ENCODE peak calls at places on chromosomes 5 and 9, in eight cellular contexts. One of them, this sample, is unnamed.

GRCh38 chr5:158436271-158437065 is 577.5 kb upstream of the CLINT1 start:
- DNase-seq in AG09319: no peak
- DNase-seq in neural crest cell: no peak
- DNase-seq in LNCaP clone FGC: no peak
- DNase-seq in T1000: no peak
- DNase-seq in LHCN-M2: no peak
- DNase-seq in activated effector memory CD4-positive, alpha-beta T cell treated with anti-CD3 and anti-CD28 coated beads, Interleukin-2, amount 50 U/mL, for 16 hours: no peak
- DNase-seq in WTC11: no peak
- DNase-seq in this sample: no peak

GRCh38 chr9:129988607-129989361 is 54.2 kb downstream of the FNBP1 start:
- DNase-seq in T1000: no peak
- DNase-seq in activated effector memory CD4-positive, alpha-beta T cell treated with anti-CD3 and anti-CD28 coated beads, Interleukin-2, amount 50 U/mL, for 16 hours: peak
- DNase-seq in AG09319: no peak
- DNase-seq in LNCaP clone FGC: no peak
- DNase-seq in neural crest cell: no peak
- DNase-seq in WTC11: no peak
- DNase-seq in LHCN-M2: no peak
- DNase-seq in this sample: no peak

GRCh38 chr5:52922384-52922783 is 66.8 kb upstream of the ITGA2 start:
- DNase-seq in neural crest cell: no peak
- DNase-seq in T1000: peak
- DNase-seq in WTC11: no peak
- DNase-seq in AG09319: peak
- DNase-seq in activated effector memory CD4-positive, alpha-beta T cell treated with anti-CD3 and anti-CD28 coated beads, Interleukin-2, amount 50 U/mL, for 16 hours: no peak
- DNase-seq in LNCaP clone FGC: peak
- DNase-seq in LHCN-M2: peak
- DNase-seq in this sample: no peak

GRCh38 chr9:72459308-72459707 is 62.1 kb upstream of the TMC1 start:
- DNase-seq in activated effector memory CD4-positive, alpha-beta T cell treated with anti-CD3 and anti-CD28 coated beads, Interleukin-2, amount 50 U/mL, for 16 hours: no peak
- DNase-seq in T1000: no peak
- DNase-seq in neural crest cell: peak
- DNase-seq in AG09319: no peak
- DNase-seq in WTC11: no peak
- DNase-seq in LHCN-M2: no peak
- DNase-seq in LNCaP clone FGC: no peak
- DNase-seq in this sample: no peak

GRCh38 chr5:118687085-118687484 is 301.3 kb downstream of the DTWD2 start:
- DNase-seq in LHCN-M2: no peak
- DNase-seq in AG09319: no peak
- DNase-seq in activated effector memory CD4-positive, alpha-beta T cell treated with anti-CD3 and anti-CD28 coated beads, Interleukin-2, amount 50 U/mL, for 16 hours: no peak
- DNase-seq in LNCaP clone FGC: no peak
- DNase-seq in neural crest cell: no peak
- DNase-seq in T1000: no peak
- DNase-seq in WTC11: no peak
- DNase-seq in this sample: no peak

GRCh38 chr5:95449460-95449859 is 58.3 kb downstream of the FAM81B start:
- DNase-seq in T1000: no peak
- DNase-seq in AG09319: no peak
- DNase-seq in LNCaP clone FGC: no peak
- DNase-seq in LHCN-M2: peak
- DNase-seq in activated effector memory CD4-positive, alpha-beta T cell treated with anti-CD3 and anti-CD28 coated beads, Interleukin-2, amount 50 U/mL, for 16 hours: no peak
- DNase-seq in neural crest cell: no peak
- DNase-seq in WTC11: no peak
- DNase-seq in this sample: no peak

GRCh38 chr9:122562134-122562760 is 9.3 kb downstream of the OR1N2 start:
- DNase-seq in LNCaP clone FGC: no peak
- DNase-seq in LHCN-M2: no peak
- DNase-seq in neural crest cell: no peak
- DNase-seq in AG09319: no peak
- DNase-seq in activated effector memory CD4-positive, alpha-beta T cell treated with anti-CD3 and anti-CD28 coated beads, Interleukin-2, amount 50 U/mL, for 16 hours: no peak
- DNase-seq in WTC11: peak
- DNase-seq in T1000: no peak
- DNase-seq in this sample: no peak

GRCh38 chr5:132680780-132681475 is 7.1 kb downstream of the IL4 start:
- DNase-seq in LHCN-M2: no peak
- DNase-seq in T1000: no peak
- DNase-seq in neural crest cell: no peak
- DNase-seq in LNCaP clone FGC: no peak
- DNase-seq in activated effector memory CD4-positive, alpha-beta T cell treated with anti-CD3 and anti-CD28 coated beads, Interleukin-2, amount 50 U/mL, for 16 hours: no peak
- DNase-seq in WTC11: no peak
- DNase-seq in AG09319: no peak
- DNase-seq in this sample: no peak

GRCh38 chr9:92393686-92394085 is 10.7 kb downstream of the OGN start:
- DNase-seq in neural crest cell: no peak
- DNase-seq in activated effector memory CD4-positive, alpha-beta T cell treated with anti-CD3 and anti-CD28 coated beads, Interleukin-2, amount 50 U/mL, for 16 hours: no peak
- DNase-seq in T1000: no peak
- DNase-seq in WTC11: no peak
- DNase-seq in AG09319: no peak
- DNase-seq in LNCaP clone FGC: peak
- DNase-seq in LHCN-M2: no peak
- DNase-seq in this sample: no peak

GRCh38 chr5:138724470-138725146 is 28.6 kb upstream of the CTNNA1 start:
- DNase-seq in activated effector memory CD4-positive, alpha-beta T cell treated with anti-CD3 and anti-CD28 coated beads, Interleukin-2, amount 50 U/mL, for 16 hours: no peak
- DNase-seq in neural crest cell: no peak
- DNase-seq in AG09319: no peak
- DNase-seq in WTC11: peak
- DNase-seq in T1000: peak
- DNase-seq in LHCN-M2: peak
- DNase-seq in LNCaP clone FGC: no peak
- DNase-seq in this sample: no peak

GRCh38 chr5:395156-395920 is 47.6 kb upstream of the EXOC3 start:
- DNase-seq in T1000: no peak
- DNase-seq in LHCN-M2: peak
- DNase-seq in AG09319: peak
- DNase-seq in LNCaP clone FGC: no peak
- DNase-seq in activated effector memory CD4-positive, alpha-beta T cell treated with anti-CD3 and anti-CD28 coated beads, Interleukin-2, amount 50 U/mL, for 16 hours: peak
- DNase-seq in WTC11: no peak
- DNase-seq in neural crest cell: no peak
- DNase-seq in this sample: no peak

GRCh38 chr9:120710110-120710981 is 3.9 kb downstream of the MEGF9 start:
- DNase-seq in LHCN-M2: peak
- DNase-seq in T1000: no peak
- DNase-seq in activated effector memory CD4-positive, alpha-beta T cell treated with anti-CD3 and anti-CD28 coated beads, Interleukin-2, amount 50 U/mL, for 16 hours: peak
- DNase-seq in WTC11: no peak
- DNase-seq in LNCaP clone FGC: no peak
- DNase-seq in neural crest cell: no peak
- DNase-seq in AG09319: peak
- DNase-seq in this sample: no peak

GRCh38 chr9:99822096-99822595 is 461 bp downstream of the NR4A3 start:
- DNase-seq in LNCaP clone FGC: no peak
- DNase-seq in activated effector memory CD4-positive, alpha-beta T cell treated with anti-CD3 and anti-CD28 coated beads, Interleukin-2, amount 50 U/mL, for 16 hours: no peak
- DNase-seq in neural crest cell: no peak
- DNase-seq in AG09319: no peak
- DNase-seq in WTC11: no peak
- DNase-seq in T1000: no peak
- DNase-seq in LHCN-M2: peak
- DNase-seq in this sample: no peak

GRCh38 chr5:113147537-113147936 is 170.9 kb downstream of the DCP2 start:
- DNase-seq in LHCN-M2: no peak
- DNase-seq in T1000: no peak
- DNase-seq in LNCaP clone FGC: no peak
- DNase-seq in AG09319: no peak
- DNase-seq in WTC11: no peak
- DNase-seq in neural crest cell: no peak
- DNase-seq in activated effector memory CD4-positive, alpha-beta T cell treated with anti-CD3 and anti-CD28 coated beads, Interleukin-2, amount 50 U/mL, for 16 hours: no peak
- DNase-seq in this sample: no peak

GRCh38 chr9:127973169-127974001 is 7.4 kb downstream of the EEIG1 start:
- DNase-seq in LHCN-M2: no peak
- DNase-seq in LNCaP clone FGC: no peak
- DNase-seq in T1000: no peak
- DNase-seq in neural crest cell: no peak
- DNase-seq in AG09319: no peak
- DNase-seq in activated effector memory CD4-positive, alpha-beta T cell treated with anti-CD3 and anti-CD28 coated beads, Interleukin-2, amount 50 U/mL, for 16 hours: no peak
- DNase-seq in WTC11: no peak
- DNase-seq in this sample: no peak

GRCh38 chr5:73115399-73116051 is 4.8 kb upstream of the TMEM171 start:
- DNase-seq in activated effector memory CD4-positive, alpha-beta T cell treated with anti-CD3 and anti-CD28 coated beads, Interleukin-2, amount 50 U/mL, for 16 hours: no peak
- DNase-seq in LNCaP clone FGC: no peak
- DNase-seq in LHCN-M2: peak
- DNase-seq in AG09319: peak
- DNase-seq in T1000: peak
- DNase-seq in neural crest cell: no peak
- DNase-seq in WTC11: no peak
- DNase-seq in this sample: no peak

GRCh38 chr5:139677404-139678282 is 29.5 kb downstream of the CXXC5 start:
- DNase-seq in LNCaP clone FGC: no peak
- DNase-seq in AG09319: no peak
- DNase-seq in T1000: no peak
- DNase-seq in activated effector memory CD4-positive, alpha-beta T cell treated with anti-CD3 and anti-CD28 coated beads, Interleukin-2, amount 50 U/mL, for 16 hours: no peak
- DNase-seq in neural crest cell: peak
- DNase-seq in WTC11: peak
- DNase-seq in LHCN-M2: no peak
- DNase-seq in this sample: peak

GRCh38 chr5:96128204-96128864 is 166.7 kb upstream of the ELL2 start:
- DNase-seq in WTC11: no peak
- DNase-seq in neural crest cell: no peak
- DNase-seq in LHCN-M2: no peak
- DNase-seq in AG09319: no peak
- DNase-seq in activated effector memory CD4-positive, alpha-beta T cell treated with anti-CD3 and anti-CD28 coated beads, Interleukin-2, amount 50 U/mL, for 16 hours: no peak
- DNase-seq in T1000: no peak
- DNase-seq in LNCaP clone FGC: no peak
- DNase-seq in this sample: no peak

GRCh38 chr9:6147847-6148246 is 67.8 kb upstream of the IL33 start:
- DNase-seq in activated effector memory CD4-positive, alpha-beta T cell treated with anti-CD3 and anti-CD28 coated beads, Interleukin-2, amount 50 U/mL, for 16 hours: no peak
- DNase-seq in T1000: no peak
- DNase-seq in LHCN-M2: peak
- DNase-seq in WTC11: no peak
- DNase-seq in LNCaP clone FGC: no peak
- DNase-seq in neural crest cell: no peak
- DNase-seq in AG09319: no peak
- DNase-seq in this sample: no peak

GRCh38 chr5:135296900-135297816 is 101.9 kb downstream of the MACROH2A1 start:
- DNase-seq in neural crest cell: no peak
- DNase-seq in LHCN-M2: no peak
- DNase-seq in AG09319: no peak
- DNase-seq in activated effector memory CD4-positive, alpha-beta T cell treated with anti-CD3 and anti-CD28 coated beads, Interleukin-2, amount 50 U/mL, for 16 hours: no peak
- DNase-seq in T1000: no peak
- DNase-seq in WTC11: no peak
- DNase-seq in LNCaP clone FGC: no peak
- DNase-seq in this sample: no peak

GRCh38 chr9:129142536-129142935 is 31.3 kb downstream of the PTPA start:
- DNase-seq in LHCN-M2: no peak
- DNase-seq in LNCaP clone FGC: no peak
- DNase-seq in neural crest cell: no peak
- DNase-seq in activated effector memory CD4-positive, alpha-beta T cell treated with anti-CD3 and anti-CD28 coated beads, Interleukin-2, amount 50 U/mL, for 16 hours: no peak
- DNase-seq in WTC11: no peak
- DNase-seq in T1000: no peak
- DNase-seq in AG09319: no peak
- DNase-seq in this sample: no peak

GRCh38 chr5:3596261-3596825 is 711 bp downstream of the IRX1 start:
- DNase-seq in WTC11: peak
- DNase-seq in LNCaP clone FGC: no peak
- DNase-seq in LHCN-M2: no peak
- DNase-seq in neural crest cell: no peak
- DNase-seq in activated effector memory CD4-positive, alpha-beta T cell treated with anti-CD3 and anti-CD28 coated beads, Interleukin-2, amount 50 U/mL, for 16 hours: no peak
- DNase-seq in T1000: no peak
- DNase-seq in AG09319: no peak
- DNase-seq in this sample: no peak

GRCh38 chr9:86080112-86080579 is 19.2 kb downstream of the GOLM1 start:
- DNase-seq in activated effector memory CD4-positive, alpha-beta T cell treated with anti-CD3 and anti-CD28 coated beads, Interleukin-2, amount 50 U/mL, for 16 hours: no peak
- DNase-seq in LHCN-M2: no peak
- DNase-seq in LNCaP clone FGC: no peak
- DNase-seq in WTC11: no peak
- DNase-seq in AG09319: no peak
- DNase-seq in T1000: no peak
- DNase-seq in neural crest cell: no peak
- DNase-seq in this sample: no peak

GRCh38 chr5:45060686-45061085 is 251.9 kb downstream of the MRPS30 start:
- DNase-seq in T1000: no peak
- DNase-seq in neural crest cell: no peak
- DNase-seq in LNCaP clone FGC: no peak
- DNase-seq in activated effector memory CD4-positive, alpha-beta T cell treated with anti-CD3 and anti-CD28 coated beads, Interleukin-2, amount 50 U/mL, for 16 hours: no peak
- DNase-seq in WTC11: no peak
- DNase-seq in AG09319: no peak
- DNase-seq in LHCN-M2: no peak
- DNase-seq in this sample: no peak

GRCh38 chr5:67770431-67771025 is 445.0 kb upstream of the PIK3R1 start:
- DNase-seq in activated effector memory CD4-positive, alpha-beta T cell treated with anti-CD3 and anti-CD28 coated beads, Interleukin-2, amount 50 U/mL, for 16 hours: no peak
- DNase-seq in neural crest cell: no peak
- DNase-seq in LHCN-M2: no peak
- DNase-seq in LNCaP clone FGC: no peak
- DNase-seq in WTC11: no peak
- DNase-seq in T1000: no peak
- DNase-seq in AG09319: no peak
- DNase-seq in this sample: no peak

GRCh38 chr5:91341159-91341558 is 42.0 kb downstream of the ARRDC3 start:
- DNase-seq in WTC11: no peak
- DNase-seq in LHCN-M2: no peak
- DNase-seq in AG09319: no peak
- DNase-seq in LNCaP clone FGC: no peak
- DNase-seq in neural crest cell: no peak
- DNase-seq in T1000: no peak
- DNase-seq in activated effector memory CD4-positive, alpha-beta T cell treated with anti-CD3 and anti-CD28 coated beads, Interleukin-2, amount 50 U/mL, for 16 hours: no peak
- DNase-seq in this sample: no peak

GRCh38 chr5:180649297-180650039 is at the start of gene FLT4:
- DNase-seq in T1000: no peak
- DNase-seq in LHCN-M2: no peak
- DNase-seq in WTC11: peak
- DNase-seq in activated effector memory CD4-positive, alpha-beta T cell treated with anti-CD3 and anti-CD28 coated beads, Interleukin-2, amount 50 U/mL, for 16 hours: peak
- DNase-seq in AG09319: no peak
- DNase-seq in LNCaP clone FGC: no peak
- DNase-seq in neural crest cell: no peak
- DNase-seq in this sample: no peak

GRCh38 chr5:150544606-150545219 is 36.8 kb downstream of the NDST1 start:
- DNase-seq in WTC11: peak
- DNase-seq in neural crest cell: peak
- DNase-seq in activated effector memory CD4-positive, alpha-beta T cell treated with anti-CD3 and anti-CD28 coated beads, Interleukin-2, amount 50 U/mL, for 16 hours: peak
- DNase-seq in T1000: peak
- DNase-seq in LNCaP clone FGC: no peak
- DNase-seq in AG09319: no peak
- DNase-seq in LHCN-M2: peak
- DNase-seq in this sample: peak

GRCh38 chr9:21994996-21995651 is 533 bp downstream of the CDKN2B-AS1 start:
- DNase-seq in WTC11: peak
- DNase-seq in T1000: peak
- DNase-seq in activated effector memory CD4-positive, alpha-beta T cell treated with anti-CD3 and anti-CD28 coated beads, Interleukin-2, amount 50 U/mL, for 16 hours: peak
- DNase-seq in neural crest cell: peak
- DNase-seq in LHCN-M2: peak
- DNase-seq in LNCaP clone FGC: peak
- DNase-seq in AG09319: no peak
- DNase-seq in this sample: peak

GRCh38 chr5:136198453-136198852 is 5.5 kb upstream of the SMIM32 start:
- DNase-seq in LNCaP clone FGC: no peak
- DNase-seq in WTC11: no peak
- DNase-seq in activated effector memory CD4-positive, alpha-beta T cell treated with anti-CD3 and anti-CD28 coated beads, Interleukin-2, amount 50 U/mL, for 16 hours: peak
- DNase-seq in AG09319: no peak
- DNase-seq in T1000: no peak
- DNase-seq in neural crest cell: no peak
- DNase-seq in LHCN-M2: no peak
- DNase-seq in this sample: no peak

GRCh38 chr9:752681-753200 is 88.8 kb upstream of the DMRT1 start:
- DNase-seq in neural crest cell: no peak
- DNase-seq in T1000: no peak
- DNase-seq in LHCN-M2: no peak
- DNase-seq in activated effector memory CD4-positive, alpha-beta T cell treated with anti-CD3 and anti-CD28 coated beads, Interleukin-2, amount 50 U/mL, for 16 hours: no peak
- DNase-seq in WTC11: no peak
- DNase-seq in LNCaP clone FGC: no peak
- DNase-seq in AG09319: no peak
- DNase-seq in this sample: no peak

GRCh38 chr9:9299134-9299533 is 1313.7 kb downstream of the PTPRD start:
- DNase-seq in activated effector memory CD4-positive, alpha-beta T cell treated with anti-CD3 and anti-CD28 coated beads, Interleukin-2, amount 50 U/mL, for 16 hours: no peak
- DNase-seq in AG09319: no peak
- DNase-seq in LHCN-M2: no peak
- DNase-seq in T1000: no peak
- DNase-seq in WTC11: no peak
- DNase-seq in LNCaP clone FGC: no peak
- DNase-seq in neural crest cell: no peak
- DNase-seq in this sample: no peak

GRCh38 chr5:88885043-88885442 is 2.1 kb upstream of the MEF2C start:
- DNase-seq in LNCaP clone FGC: no peak
- DNase-seq in activated effector memory CD4-positive, alpha-beta T cell treated with anti-CD3 and anti-CD28 coated beads, Interleukin-2, amount 50 U/mL, for 16 hours: no peak
- DNase-seq in WTC11: no peak
- DNase-seq in LHCN-M2: no peak
- DNase-seq in T1000: no peak
- DNase-seq in AG09319: no peak
- DNase-seq in neural crest cell: no peak
- DNase-seq in this sample: no peak

GRCh38 chr5:10209004-10209403 is 40.7 kb downstream of the ATPSCKMT start:
- DNase-seq in neural crest cell: no peak
- DNase-seq in WTC11: no peak
- DNase-seq in AG09319: no peak
- DNase-seq in T1000: no peak
- DNase-seq in LNCaP clone FGC: no peak
- DNase-seq in LHCN-M2: no peak
- DNase-seq in activated effector memory CD4-positive, alpha-beta T cell treated with anti-CD3 and anti-CD28 coated beads, Interleukin-2, amount 50 U/mL, for 16 hours: no peak
- DNase-seq in this sample: no peak

This sample was measured in SK-N-DZ.